ENCODE peak calls at places on chromosomes 4 and X, in four cellular contexts. One of them, this sample, is unnamed.

GRCh38 chr4:67522851-67523671 is 22.2 kb downstream of the CENPC start:
- DNase-seq in A549: no peak
- DNase-seq in tibial artery: no peak
- DNase-seq in natural killer cell: no peak
- DNase-seq in this sample: no peak

GRCh38 chr4:110854021-110854678 is 231.3 kb upstream of the PITX2 start:
- DNase-seq in tibial artery: no peak
- DNase-seq in natural killer cell: no peak
- DNase-seq in A549: peak; percentile 2
- DNase-seq in this sample: peak; percentile 53

GRCh38 chrX:3384330-3384729 is 37.9 kb upstream of the MXRA5 start:
- DNase-seq in natural killer cell: no peak
- DNase-seq in tibial artery: no peak
- DNase-seq in A549: no peak
- DNase-seq in this sample: no peak

GRCh38 chr4:57098945-57099344 is 11.2 kb downstream of the IGFBP7 start:
- DNase-seq in natural killer cell: no peak
- DNase-seq in A549: no peak
- DNase-seq in tibial artery: no peak
- DNase-seq in this sample: no peak

GRCh38 chr4:61373901-61374611 is 173.9 kb downstream of the ADGRL3 start:
- DNase-seq in natural killer cell: no peak
- DNase-seq in A549: no peak
- DNase-seq in tibial artery: no peak
- DNase-seq in this sample: no peak

GRCh38 chr4:112138538-112138937 is 6.7 kb upstream of the FAM241A start:
- DNase-seq in natural killer cell: no peak
- DNase-seq in A549: no peak
- DNase-seq in tibial artery: no peak
- DNase-seq in this sample: no peak

GRCh38 chr4:133146574-133147198 is 2.4 kb upstream of the PCDH10 start:
- DNase-seq in natural killer cell: no peak
- DNase-seq in tibial artery: no peak
- DNase-seq in A549: peak; percentile 40
- DNase-seq in this sample: no peak

GRCh38 chr4:169064281-169064680 is 54.2 kb upstream of the CBR4 start:
- DNase-seq in natural killer cell: no peak
- DNase-seq in tibial artery: no peak
- DNase-seq in A549: no peak
- DNase-seq in this sample: no peak

GRCh38 chr4:67035501-67035900 is 509.8 kb downstream of the CENPC start:
- DNase-seq in natural killer cell: no peak
- DNase-seq in tibial artery: no peak
- DNase-seq in A549: peak; percentile 18
- DNase-seq in this sample: peak; percentile 98

GRCh38 chr4:2940267-2941137 is 22.7 kb downstream of the NOP14 start:
- DNase-seq in natural killer cell: no peak
- DNase-seq in A549: no peak
- DNase-seq in tibial artery: no peak
- DNase-seq in this sample: no peak

GRCh38 chrX:117653396-117653795 is 463.2 kb downstream of the KLHL13 start:
- DNase-seq in tibial artery: no peak
- DNase-seq in natural killer cell: no peak
- DNase-seq in A549: no peak
- DNase-seq in this sample: no peak

GRCh38 chr4:110622841-110623709 is at the start of gene PITX2:
- DNase-seq in natural killer cell: no peak
- DNase-seq in tibial artery: no peak
- DNase-seq in A549: no peak
- DNase-seq in this sample: no peak

GRCh38 chrX:68584221-68584620 is 63.2 kb upstream of the STARD8 start:
- DNase-seq in A549: no peak
- DNase-seq in tibial artery: no peak
- DNase-seq in natural killer cell: no peak
- DNase-seq in this sample: no peak

DNA sequence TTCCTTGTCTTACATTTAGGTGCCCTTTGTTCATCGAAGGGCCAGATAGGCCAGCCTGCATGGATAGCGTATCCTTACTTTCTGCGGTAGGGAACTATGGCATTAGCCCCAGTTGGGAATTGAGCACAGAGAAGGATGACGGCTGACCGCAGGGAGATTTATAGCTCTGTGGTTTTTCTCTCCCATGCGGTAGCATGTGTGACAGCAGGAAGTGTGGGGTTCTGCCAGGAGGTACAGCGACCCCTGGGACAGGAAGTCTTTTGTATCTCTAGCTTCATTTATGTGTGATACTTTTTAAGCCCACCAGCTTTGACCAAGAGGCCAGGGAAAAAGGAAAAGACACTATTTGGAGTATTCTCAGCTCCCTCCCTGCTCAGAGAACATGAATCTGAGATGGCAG is 33.1 kb downstream of the GAB3 start:
- DNase-seq in natural killer cell: no peak
- DNase-seq in tibial artery: no peak
- DNase-seq in A549: no peak
- DNase-seq in this sample: no peak
- TF ChIP-seq CTCF in natural killer cell: no peak
- TF ChIP-seq CTCF in tibial artery: no peak
- TF ChIP-seq CTCF in A549: no peak
- TF ChIP-seq CTCF in this sample: no peak

GRCh38 chrX:153434801-153435200 is 11.1 kb downstream of the TREX2 start:
- DNase-seq in A549: no peak
- DNase-seq in tibial artery: no peak
- DNase-seq in natural killer cell: no peak
- DNase-seq in this sample: no peak
- TF ChIP-seq CTCF in A549: no peak
- TF ChIP-seq CTCF in tibial artery: no peak
- TF ChIP-seq CTCF in natural killer cell: no peak
- TF ChIP-seq CTCF in this sample: no peak

GRCh38 chrX:21382715-21383114 is 8.5 kb downstream of the CNKSR2 start:
- DNase-seq in tibial artery: no peak
- DNase-seq in natural killer cell: no peak
- DNase-seq in A549: peak; percentile 16
- DNase-seq in this sample: peak; percentile 35
- TF ChIP-seq CTCF in tibial artery: peak; percentile 24
- TF ChIP-seq CTCF in natural killer cell: peak; percentile 10
- TF ChIP-seq CTCF in A549: no peak
- TF ChIP-seq CTCF in this sample: peak; percentile 16

DNA sequence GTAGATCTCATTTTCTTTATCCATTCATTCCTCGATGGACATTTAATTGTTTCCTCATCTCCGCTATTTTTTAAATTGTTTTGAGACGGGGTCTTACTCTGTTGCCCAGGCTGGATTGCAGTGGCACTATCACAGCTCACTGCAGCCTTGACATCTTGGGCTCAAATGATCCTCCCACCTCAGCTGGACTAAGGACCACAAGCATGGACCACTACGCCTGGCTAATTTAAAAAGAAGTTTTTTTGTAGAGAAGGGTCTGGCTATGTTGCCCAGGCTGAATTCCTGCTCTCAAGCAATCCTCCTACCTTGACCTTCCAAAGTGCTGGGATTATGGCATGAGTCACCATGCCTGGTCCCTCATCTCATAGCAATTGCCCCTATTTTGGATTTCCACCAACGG is 7.0 kb upstream of the TRIML1 start:
- DNase-seq in A549: no peak
- DNase-seq in tibial artery: no peak
- DNase-seq in natural killer cell: no peak
- DNase-seq in this sample: no peak
- TF ChIP-seq CTCF in A549: no peak
- TF ChIP-seq CTCF in tibial artery: no peak
- TF ChIP-seq CTCF in natural killer cell: no peak
- TF ChIP-seq CTCF in this sample: no peak

DNA sequence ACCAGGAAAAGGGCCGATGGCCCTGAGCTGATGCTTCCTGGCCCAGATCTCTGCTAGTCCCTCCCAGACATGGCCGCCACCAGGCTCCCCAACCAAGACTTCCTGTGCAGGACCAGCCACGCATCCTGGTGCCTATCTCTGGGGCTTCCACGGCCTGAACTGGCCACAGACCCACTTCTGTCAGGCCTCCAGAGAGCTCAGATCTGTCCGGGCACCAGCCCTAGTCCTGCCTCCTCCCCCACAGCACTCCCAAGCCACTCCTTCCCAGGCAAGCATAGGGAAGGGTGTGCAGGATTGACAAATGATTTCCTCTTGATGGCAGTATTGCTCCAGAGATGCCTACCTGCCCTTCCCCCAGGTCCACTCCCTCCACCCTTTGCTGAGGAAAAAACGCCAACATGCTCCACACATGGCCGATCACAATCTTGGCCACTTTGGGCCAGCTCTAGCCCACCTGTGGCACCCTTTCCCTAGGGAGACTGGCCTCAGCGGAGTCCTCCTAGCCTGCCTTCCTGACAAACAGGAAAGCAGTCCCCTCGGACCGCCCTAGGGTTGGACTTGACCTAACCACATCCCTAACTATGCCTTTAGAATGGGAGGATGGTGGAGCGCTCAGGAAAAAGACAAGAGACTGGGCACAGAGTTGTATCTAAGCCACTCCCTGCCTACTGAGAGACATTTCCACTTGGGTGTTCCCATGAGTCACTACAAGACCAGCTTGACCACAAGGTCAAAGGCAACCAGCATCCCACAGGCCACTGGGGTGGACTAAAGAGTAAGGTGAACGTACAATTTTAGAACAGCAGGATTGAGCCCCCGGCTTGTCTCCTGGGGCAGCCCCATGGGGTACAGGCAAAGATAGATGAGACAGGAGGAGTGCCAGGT is 277.5 kb upstream of the AGTR2 start:
- DNase-seq in A549: no peak
- DNase-seq in tibial artery: no peak
- DNase-seq in natural killer cell: no peak
- DNase-seq in this sample: peak; percentile 77
- TF ChIP-seq CTCF in A549: no peak
- TF ChIP-seq CTCF in tibial artery: no peak
- TF ChIP-seq CTCF in natural killer cell: no peak
- TF ChIP-seq CTCF in this sample: peak; percentile 76

GRCh38 chr4:95106408-95106928 is 348.7 kb downstream of the BMPR1B start:
- DNase-seq in A549: no peak
- DNase-seq in natural killer cell: no peak
- DNase-seq in tibial artery: no peak
- DNase-seq in this sample: no peak
- TF ChIP-seq CTCF in A549: no peak
- TF ChIP-seq CTCF in natural killer cell: no peak
- TF ChIP-seq CTCF in tibial artery: no peak
- TF ChIP-seq CTCF in this sample: no peak

GRCh38 chrX:131830400-131831184 is 192.5 kb upstream of the STK26 start:
- DNase-seq in A549: peak; percentile 75
- DNase-seq in natural killer cell: peak; percentile 41
- DNase-seq in tibial artery: peak; percentile 46
- DNase-seq in this sample: no peak
- TF ChIP-seq CTCF in A549: peak; percentile 33
- TF ChIP-seq CTCF in natural killer cell: peak; percentile 22
- TF ChIP-seq CTCF in tibial artery: peak; percentile 12
- TF ChIP-seq CTCF in this sample: peak; percentile 41

GRCh38 chr4:139085141-139085540 is 69.6 kb downstream of the NOCT start:
- DNase-seq in A549: peak; percentile 13
- DNase-seq in natural killer cell: no peak
- DNase-seq in tibial artery: no peak
- DNase-seq in this sample: peak; percentile 32

GRCh38 chr4:139082750-139083532 is 67.4 kb downstream of the NOCT start:
- DNase-seq in natural killer cell: peak; percentile 91
- DNase-seq in tibial artery: peak; percentile 98
- DNase-seq in A549: peak; percentile 96
- DNase-seq in this sample: peak; percentile 97

GRCh38 chr4:139078926-139079325 is 63.3 kb downstream of the NOCT start:
- DNase-seq in tibial artery: no peak
- DNase-seq in natural killer cell: no peak
- DNase-seq in A549: no peak
- DNase-seq in this sample: no peak

GRCh38 chr4:139084425-139085093 is 69.0 kb downstream of the NOCT start:
- DNase-seq in natural killer cell: no peak
- DNase-seq in A549: no peak
- DNase-seq in tibial artery: no peak
- DNase-seq in this sample: no peak

DNA sequence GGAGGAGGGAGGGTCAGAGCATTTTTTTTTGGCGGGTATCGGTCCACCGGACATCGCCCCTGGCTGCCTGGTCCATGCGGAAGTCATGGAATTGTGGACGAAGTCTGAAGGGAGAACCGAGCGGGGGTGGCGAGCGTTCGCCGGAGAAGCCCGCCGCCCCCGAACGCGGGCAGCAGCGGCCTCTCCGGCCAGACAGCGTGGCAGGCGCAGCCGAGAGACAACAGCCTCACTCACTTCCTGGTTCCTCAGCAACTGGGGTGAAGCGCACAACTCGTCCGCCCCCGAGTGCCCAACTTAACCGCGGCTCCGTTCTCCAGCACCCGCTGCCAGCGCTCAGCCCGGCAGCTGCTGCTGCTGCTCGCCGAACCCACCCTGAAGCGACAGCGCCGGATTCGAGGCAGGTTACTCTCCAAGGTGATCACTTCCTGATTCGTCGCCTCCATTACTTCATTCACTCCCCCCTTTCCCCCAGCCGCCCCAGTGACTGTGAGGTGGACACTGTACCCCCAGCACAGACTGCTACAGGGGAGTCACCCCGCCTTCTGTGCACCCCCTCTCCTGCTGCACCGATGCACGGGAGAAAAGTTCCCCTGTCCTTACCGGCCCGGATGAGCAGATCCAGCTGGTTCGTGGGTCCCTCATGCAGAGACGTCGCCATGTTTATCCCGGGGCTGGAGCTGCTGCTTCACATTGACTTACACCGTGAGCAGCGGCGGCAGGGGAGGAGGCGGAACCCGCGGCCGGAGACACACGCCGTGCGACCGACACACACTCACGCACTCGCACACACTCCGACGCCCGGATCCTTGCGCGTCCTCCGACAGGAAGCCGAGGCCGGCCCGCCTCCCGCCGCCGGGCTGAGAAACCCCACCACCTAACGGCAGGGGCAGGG is 68.2 kb downstream of the NOCT start:
- DNase-seq in natural killer cell: peak; percentile 73
- DNase-seq in tibial artery: peak; percentile 88
- DNase-seq in A549: peak; percentile 96
- DNase-seq in this sample: peak; percentile 82
- TF ChIP-seq CTCF in natural killer cell: no peak
- TF ChIP-seq CTCF in tibial artery: peak; percentile 20
- TF ChIP-seq CTCF in A549: no peak
- TF ChIP-seq CTCF in this sample: peak; percentile 28

GRCh38 chr4:48341776-48342558 is 638 bp downstream of the SLAIN2 start:
- DNase-seq in natural killer cell: peak; percentile 55
- DNase-seq in tibial artery: peak; percentile 25
- DNase-seq in A549: no peak
- DNase-seq in this sample: no peak
- TF ChIP-seq CTCF in natural killer cell: no peak
- TF ChIP-seq CTCF in tibial artery: no peak
- TF ChIP-seq CTCF in A549: no peak
- TF ChIP-seq CTCF in this sample: no peak

GRCh38 chrX:95145848-95146540 is 1472.0 kb downstream of the FAM133A start:
- DNase-seq in natural killer cell: no peak
- DNase-seq in tibial artery: no peak
- DNase-seq in A549: no peak
- DNase-seq in this sample: no peak
- TF ChIP-seq CTCF in natural killer cell: no peak
- TF ChIP-seq CTCF in tibial artery: no peak
- TF ChIP-seq CTCF in A549: no peak
- TF ChIP-seq CTCF in this sample: no peak